ENCODE peak calls at places on chromosomes 13 and 19, in ten cellular contexts. One of them, this sample, is unnamed.

GRCh38 chr19:8571006-8571411 is 6.2 kb downstream of the MYO1F start:
- DNase-seq in A549: peak
- DNase-seq in Peyer's patch: peak
- DNase-seq in IMR-90: peak
- DNase-seq in sigmoid colon: no peak
- DNase-seq in ovary: no peak
- DNase-seq in HCT116: no peak
- DNase-seq in tibial nerve: no peak
- DNase-seq in spleen: peak
- DNase-seq in NB4: peak
- DNase-seq in this sample: no peak

GRCh38 chr13:20241593-20241992 is 9.5 kb upstream of the GJB6 start:
- DNase-seq in A549: no peak
- DNase-seq in Peyer's patch: no peak
- DNase-seq in IMR-90: no peak
- DNase-seq in sigmoid colon: no peak
- DNase-seq in ovary: no peak
- DNase-seq in HCT116: no peak
- DNase-seq in tibial nerve: no peak
- DNase-seq in spleen: no peak
- DNase-seq in NB4: no peak
- DNase-seq in this sample: no peak

GRCh38 chr13:97191615-97192014 is 30.5 kb upstream of the MBNL2 start:
- DNase-seq in A549: no peak
- DNase-seq in Peyer's patch: no peak
- DNase-seq in IMR-90: no peak
- DNase-seq in sigmoid colon: no peak
- DNase-seq in ovary: no peak
- DNase-seq in HCT116: no peak
- DNase-seq in tibial nerve: no peak
- DNase-seq in spleen: no peak
- DNase-seq in NB4: no peak
- DNase-seq in this sample: no peak

GRCh38 chr19:4369109-4369887 is 25.9 kb downstream of the MPND start:
- DNase-seq in A549: no peak
- DNase-seq in Peyer's patch: peak
- DNase-seq in IMR-90: no peak
- DNase-seq in sigmoid colon: no peak
- DNase-seq in ovary: no peak
- DNase-seq in HCT116: no peak
- DNase-seq in tibial nerve: no peak
- DNase-seq in spleen: peak
- DNase-seq in NB4: no peak
- DNase-seq in this sample: no peak

GRCh38 chr13:110869805-110870706 is 44.8 kb downstream of the ANKRD10 start:
- DNase-seq in A549: peak
- DNase-seq in Peyer's patch: no peak
- DNase-seq in IMR-90: peak
- DNase-seq in sigmoid colon: peak
- DNase-seq in ovary: peak
- DNase-seq in HCT116: peak
- DNase-seq in tibial nerve: peak
- DNase-seq in spleen: peak
- DNase-seq in NB4: peak
- DNase-seq in this sample: peak

GRCh38 chr13:20161275-20161950 is 561 bp upstream of the GJA3 start:
- DNase-seq in A549: no peak
- DNase-seq in Peyer's patch: peak
- DNase-seq in IMR-90: no peak
- DNase-seq in sigmoid colon: no peak
- DNase-seq in ovary: no peak
- DNase-seq in HCT116: no peak
- DNase-seq in tibial nerve: no peak
- DNase-seq in spleen: peak
- DNase-seq in NB4: peak
- DNase-seq in this sample: no peak

GRCh38 chr13:29924482-29924884 is 74.1 kb upstream of the UBL3 start:
- DNase-seq in A549: peak
- DNase-seq in Peyer's patch: no peak
- DNase-seq in IMR-90: peak
- DNase-seq in sigmoid colon: no peak
- DNase-seq in ovary: no peak
- DNase-seq in HCT116: no peak
- DNase-seq in tibial nerve: no peak
- DNase-seq in spleen: no peak
- DNase-seq in NB4: no peak
- DNase-seq in this sample: no peak

GRCh38 chr13:46961719-46962118 is 64.9 kb upstream of the HTR2A start:
- DNase-seq in A549: peak
- DNase-seq in Peyer's patch: no peak
- DNase-seq in IMR-90: peak
- DNase-seq in sigmoid colon: no peak
- DNase-seq in ovary: no peak
- DNase-seq in HCT116: no peak
- DNase-seq in tibial nerve: no peak
- DNase-seq in spleen: no peak
- DNase-seq in NB4: peak
- DNase-seq in this sample: no peak

GRCh38 chr13:66563076-66563475 is 667.1 kb downstream of the PCDH9 start:
- DNase-seq in A549: no peak
- DNase-seq in Peyer's patch: no peak
- DNase-seq in IMR-90: peak
- DNase-seq in sigmoid colon: no peak
- DNase-seq in ovary: no peak
- DNase-seq in HCT116: no peak
- DNase-seq in tibial nerve: no peak
- DNase-seq in spleen: no peak
- DNase-seq in NB4: no peak
- DNase-seq in this sample: no peak

GRCh38 chr13:95239293-95239692 is 62.0 kb downstream of the ABCC4 start:
- DNase-seq in A549: no peak
- DNase-seq in Peyer's patch: no peak
- DNase-seq in IMR-90: peak
- DNase-seq in sigmoid colon: no peak
- DNase-seq in ovary: no peak
- DNase-seq in HCT116: no peak
- DNase-seq in tibial nerve: no peak
- DNase-seq in spleen: no peak
- DNase-seq in NB4: peak
- DNase-seq in this sample: no peak

GRCh38 chr19:34733266-34733825 is 697 bp upstream of the ZNF181 start:
- DNase-seq in A549: no peak
- DNase-seq in Peyer's patch: peak
- DNase-seq in IMR-90: no peak
- DNase-seq in sigmoid colon: peak
- DNase-seq in ovary: no peak
- DNase-seq in HCT116: no peak
- DNase-seq in tibial nerve: peak
- DNase-seq in spleen: peak
- DNase-seq in NB4: peak
- DNase-seq in this sample: no peak

GRCh38 chr19:34734601-34735103 is 609 bp downstream of the ZNF181 start:
- DNase-seq in A549: no peak
- DNase-seq in Peyer's patch: no peak
- DNase-seq in IMR-90: no peak
- DNase-seq in sigmoid colon: no peak
- DNase-seq in ovary: no peak
- DNase-seq in HCT116: no peak
- DNase-seq in tibial nerve: no peak
- DNase-seq in spleen: no peak
- DNase-seq in NB4: no peak
- DNase-seq in this sample: no peak

GRCh38 chr19:34731964-34732363 is 2.1 kb upstream of the ZNF181 start:
- DNase-seq in A549: no peak
- DNase-seq in Peyer's patch: no peak
- DNase-seq in IMR-90: no peak
- DNase-seq in sigmoid colon: no peak
- DNase-seq in ovary: no peak
- DNase-seq in HCT116: no peak
- DNase-seq in tibial nerve: no peak
- DNase-seq in spleen: no peak
- DNase-seq in NB4: no peak
- DNase-seq in this sample: no peak

GRCh38 chr19:34732548-34733255 is 1.3 kb upstream of the ZNF181 start:
- DNase-seq in A549: no peak
- DNase-seq in Peyer's patch: no peak
- DNase-seq in IMR-90: no peak
- DNase-seq in sigmoid colon: no peak
- DNase-seq in ovary: peak
- DNase-seq in HCT116: no peak
- DNase-seq in tibial nerve: no peak
- DNase-seq in spleen: no peak
- DNase-seq in NB4: peak
- DNase-seq in this sample: no peak

GRCh38 chr19:34733826-34734600 is at the start of gene ZNF181:
- DNase-seq in A549: peak
- DNase-seq in Peyer's patch: peak
- DNase-seq in IMR-90: peak
- DNase-seq in sigmoid colon: peak
- DNase-seq in ovary: peak
- DNase-seq in HCT116: peak
- DNase-seq in tibial nerve: peak
- DNase-seq in spleen: peak
- DNase-seq in NB4: peak
- DNase-seq in this sample: peak
- TF ChIP-seq POLR2A in A549: peak
- TF ChIP-seq POLR2A in Peyer's patch: peak
- TF ChIP-seq POLR2A in IMR-90: peak
- TF ChIP-seq POLR2A in sigmoid colon: peak
- TF ChIP-seq POLR2A in ovary: peak
- TF ChIP-seq POLR2A in HCT116: peak
- TF ChIP-seq POLR2A in tibial nerve: no peak
- TF ChIP-seq POLR2A in spleen: no peak
- TF ChIP-seq POLR2A in NB4: no peak
- TF ChIP-seq POLR2A in this sample: no peak

GRCh38 chr19:5504115-5504514 is 48.9 kb downstream of the ZNRF4 start:
- DNase-seq in A549: no peak
- DNase-seq in Peyer's patch: no peak
- DNase-seq in IMR-90: no peak
- DNase-seq in sigmoid colon: no peak
- DNase-seq in ovary: no peak
- DNase-seq in HCT116: no peak
- DNase-seq in tibial nerve: no peak
- DNase-seq in spleen: no peak
- DNase-seq in NB4: no peak
- DNase-seq in this sample: no peak
- TF ChIP-seq CTCF in A549: no peak
- TF ChIP-seq CTCF in Peyer's patch: no peak
- TF ChIP-seq CTCF in IMR-90: no peak
- TF ChIP-seq CTCF in sigmoid colon: no peak
- TF ChIP-seq CTCF in ovary: no peak
- TF ChIP-seq CTCF in HCT116: no peak
- TF ChIP-seq CTCF in tibial nerve: no peak
- TF ChIP-seq CTCF in spleen: no peak
- TF ChIP-seq CTCF in NB4: no peak
- TF ChIP-seq CTCF in this sample: no peak

GRCh38 chr19:39823693-39824092 is 10.3 kb downstream of the DYRK1B start:
- DNase-seq in A549: no peak
- DNase-seq in Peyer's patch: no peak
- DNase-seq in IMR-90: no peak
- DNase-seq in sigmoid colon: no peak
- DNase-seq in ovary: no peak
- DNase-seq in HCT116: no peak
- DNase-seq in tibial nerve: no peak
- DNase-seq in spleen: no peak
- DNase-seq in NB4: no peak
- DNase-seq in this sample: no peak

GRCh38 chr19:39826311-39826945 is 7.5 kb downstream of the DYRK1B start:
- DNase-seq in A549: no peak
- DNase-seq in Peyer's patch: no peak
- DNase-seq in IMR-90: no peak
- DNase-seq in sigmoid colon: no peak
- DNase-seq in ovary: no peak
- DNase-seq in HCT116: no peak
- DNase-seq in tibial nerve: no peak
- DNase-seq in spleen: peak
- DNase-seq in NB4: no peak
- DNase-seq in this sample: no peak

GRCh38 chr19:39824143-39825092 is 9.5 kb downstream of the DYRK1B start:
- DNase-seq in A549: no peak
- DNase-seq in Peyer's patch: peak
- DNase-seq in IMR-90: peak
- DNase-seq in sigmoid colon: peak
- DNase-seq in ovary: peak
- DNase-seq in HCT116: no peak
- DNase-seq in tibial nerve: peak
- DNase-seq in spleen: peak
- DNase-seq in NB4: peak
- DNase-seq in this sample: peak

GRCh38 chr19:39825531-39826076 is 8.4 kb downstream of the DYRK1B start:
- DNase-seq in A549: no peak
- DNase-seq in Peyer's patch: no peak
- DNase-seq in IMR-90: no peak
- DNase-seq in sigmoid colon: no peak
- DNase-seq in ovary: peak
- DNase-seq in HCT116: no peak
- DNase-seq in tibial nerve: no peak
- DNase-seq in spleen: peak
- DNase-seq in NB4: no peak
- DNase-seq in this sample: no peak

DNA sequence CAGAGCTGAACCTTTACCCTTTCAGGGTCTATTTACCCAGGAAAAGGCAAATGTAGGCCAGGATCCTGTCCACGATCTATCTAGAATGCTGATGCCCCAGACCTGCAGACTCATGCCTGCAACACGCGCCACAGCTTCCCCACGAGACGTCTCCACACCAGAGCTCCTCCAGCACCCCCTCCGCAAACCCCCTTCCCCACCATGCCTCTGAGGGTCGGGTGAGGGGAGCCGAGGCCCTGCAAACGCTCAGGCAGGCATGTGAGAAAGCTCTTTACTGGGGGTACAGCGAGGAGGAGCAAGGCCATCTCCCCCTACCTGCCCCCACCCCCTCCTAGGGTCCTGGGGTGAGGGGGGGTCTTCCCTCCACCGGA is 8.9 kb downstream of the DYRK1B start:
- DNase-seq in A549: no peak
- DNase-seq in Peyer's patch: no peak
- DNase-seq in IMR-90: no peak
- DNase-seq in sigmoid colon: no peak
- DNase-seq in ovary: peak
- DNase-seq in HCT116: no peak
- DNase-seq in tibial nerve: no peak
- DNase-seq in spleen: peak
- DNase-seq in NB4: no peak
- DNase-seq in this sample: no peak
- H3K4me3 ChIP-seq in A549: no peak
- H3K4me3 ChIP-seq in Peyer's patch: no peak
- H3K4me3 ChIP-seq in IMR-90: no peak
- H3K4me3 ChIP-seq in sigmoid colon: peak
- H3K4me3 ChIP-seq in ovary: no peak
- H3K4me3 ChIP-seq in HCT116: no peak
- H3K4me3 ChIP-seq in tibial nerve: peak
- H3K4me3 ChIP-seq in spleen: peak
- H3K4me3 ChIP-seq in NB4: no peak
- H3K4me3 ChIP-seq in this sample: peak

DNA sequence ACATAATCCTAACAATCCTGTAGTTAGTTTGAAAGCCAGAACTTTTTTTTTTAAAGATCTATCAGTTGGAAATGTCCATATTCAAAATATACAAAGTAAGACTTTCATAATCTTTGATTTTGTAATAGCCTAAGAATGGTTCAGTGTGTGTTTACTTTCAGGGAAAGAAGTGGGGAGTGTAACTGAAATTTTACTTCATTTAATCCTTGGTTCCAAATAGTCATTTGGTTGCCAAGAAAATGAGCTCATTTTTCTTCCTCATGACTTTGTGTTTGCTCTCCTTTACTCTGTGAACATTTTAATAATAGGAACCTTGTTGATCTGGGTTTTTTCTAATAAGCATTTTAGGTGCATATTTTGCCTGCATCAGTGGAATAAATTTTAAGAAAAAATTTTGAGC is 278.8 kb downstream of the SLITRK6 start:
- DNase-seq in A549: no peak
- DNase-seq in Peyer's patch: no peak
- DNase-seq in IMR-90: peak
- DNase-seq in sigmoid colon: no peak
- DNase-seq in ovary: no peak
- DNase-seq in HCT116: no peak
- DNase-seq in tibial nerve: no peak
- DNase-seq in spleen: no peak
- DNase-seq in NB4: no peak
- DNase-seq in this sample: no peak
- TF ChIP-seq POLR2A in A549: no peak
- TF ChIP-seq POLR2A in Peyer's patch: no peak
- TF ChIP-seq POLR2A in IMR-90: no peak
- TF ChIP-seq POLR2A in sigmoid colon: no peak
- TF ChIP-seq POLR2A in ovary: no peak
- TF ChIP-seq POLR2A in HCT116: no peak
- TF ChIP-seq POLR2A in tibial nerve: no peak
- TF ChIP-seq POLR2A in spleen: no peak
- TF ChIP-seq POLR2A in NB4: no peak
- TF ChIP-seq POLR2A in this sample: no peak